ENCODE peak calls at places on chromosomes 16 and 17, in four cellular contexts. R is fibroblast of pulmonary artery, T is G401, O is globus pallidus. V is an unnamed sample.
A peak's percentile ranks its signal among the peaks of the same experiment; 100 is the strongest.

GRCh38 chr17:49180303-49180702 is 30.1 kb downstream of the GNGT2 start:
- DNase-seq in R (peak; percentile 70), T (peak; percentile 34), O (peak; percentile 49), V (peak; percentile 49)

GRCh38 chr16:15704545-15704987 is 54.5 kb downstream of the NDE1 start:
- DNase-seq in R (peak; percentile 84), T (peak; percentile 63), O (peak; percentile 79), V (peak; percentile 66)

GRCh38 chr17:32275060-32276042 is 9.7 kb downstream of the RHBDL3 start:
- DNase-seq in R (peak; percentile 73), T (no peak), O (no peak), V (no peak)

GRCh38 chr17:36813357-36813756 is 123.9 kb upstream of the LHX1 start:
- DNase-seq in R (no peak), T (no peak), O (no peak), V (no peak)

GRCh38 chr17:34076743-34077631 is 178.1 kb upstream of the CCL2 start:
- DNase-seq in R (no peak), T (peak; percentile 96), O (no peak), V (peak; percentile 94)

GRCh38 chr17:58254803-58255202 is 16.4 kb downstream of the LPO start:
- DNase-seq in R (no peak), T (no peak), O (no peak), V (no peak)

GRCh38 chr17:55238931-55239297 is 25.8 kb upstream of the HLF start:
- DNase-seq in R (no peak), T (no peak), O (no peak), V (no peak)

GRCh38 chr16:24151482-24151939 is 104.6 kb upstream of the CACNG3 start:
- DNase-seq in R (no peak), T (no peak), O (no peak), V (no peak)

GRCh38 chr17:33778505-33779398 is 476.3 kb upstream of the CCL2 start:
- DNase-seq in R (peak; percentile 76), T (peak; percentile 70), O (peak; percentile 54), V (peak; percentile 68)

GRCh38 chr16:84391151-84391873 is 23.0 kb downstream of the ATP2C2 start:
- DNase-seq in R (peak; percentile 29), T (peak; percentile 22), O (peak; percentile 68), V (peak; percentile 22)

GRCh38 chr16:56311208-56312027 is 113.9 kb downstream of the AMFR start:
- DNase-seq in R (no peak), T (no peak), O (no peak), V (no peak)

GRCh38 chr17:68820825-68821481 is 134.2 kb downstream of the ABCA8 start:
- DNase-seq in R (peak; percentile 28), T (no peak), O (no peak), V (no peak)

V was measured in cerebellar cortex.